ENCODE peak calls at places on chromosomes 3 and 15, in five cellular contexts. One of them, this sample, is unnamed.

GRCh38 chr15:66588537-66588936 is 22.7 kb upstream of the LCTL start:
- DNase-seq in coronary artery: no peak
- DNase-seq in esophagus squamous epithelium: no peak
- DNase-seq in glutamatergic neuron: no peak
- DNase-seq in nephron progenitor cell: no peak
- DNase-seq in this sample: no peak

GRCh38 chr3:121651684-121652083 is 9.0 kb downstream of the HCLS1 start:
- DNase-seq in esophagus squamous epithelium: no peak
- DNase-seq in nephron progenitor cell: no peak
- DNase-seq in glutamatergic neuron: no peak
- DNase-seq in coronary artery: no peak
- DNase-seq in this sample: no peak

GRCh38 chr3:119794971-119795612 is 13.2 kb downstream of the NR1I2 start:
- DNase-seq in esophagus squamous epithelium: no peak
- DNase-seq in coronary artery: no peak
- DNase-seq in nephron progenitor cell: peak; percentile 12
- DNase-seq in glutamatergic neuron: no peak
- DNase-seq in this sample: peak; percentile 87

GRCh38 chr3:119627461-119627860 is 29.8 kb downstream of the PLA1A start:
- DNase-seq in glutamatergic neuron: no peak
- DNase-seq in nephron progenitor cell: no peak
- DNase-seq in coronary artery: no peak
- DNase-seq in esophagus squamous epithelium: no peak
- DNase-seq in this sample: peak; percentile 22

GRCh38 chr15:67142142-67143092 is 77.0 kb downstream of the SMAD3 start:
- DNase-seq in coronary artery: no peak
- DNase-seq in glutamatergic neuron: no peak
- DNase-seq in nephron progenitor cell: no peak
- DNase-seq in esophagus squamous epithelium: no peak
- DNase-seq in this sample: no peak

GRCh38 chr3:37520802-37521350 is 340.8 kb upstream of the CTDSPL start:
- DNase-seq in glutamatergic neuron: no peak
- DNase-seq in coronary artery: no peak
- DNase-seq in esophagus squamous epithelium: no peak
- DNase-seq in nephron progenitor cell: no peak
- DNase-seq in this sample: no peak

GRCh38 chr15:83305696-83306291 is 21.3 kb upstream of the BNC1 start:
- DNase-seq in coronary artery: no peak
- DNase-seq in glutamatergic neuron: no peak
- DNase-seq in nephron progenitor cell: peak; percentile 59
- DNase-seq in esophagus squamous epithelium: no peak
- DNase-seq in this sample: no peak

GRCh38 chr3:37862219-37862711 is 585 bp downstream of the CTDSPL start:
- DNase-seq in nephron progenitor cell: peak; percentile 67
- DNase-seq in glutamatergic neuron: peak; percentile 45
- DNase-seq in coronary artery: no peak
- DNase-seq in esophagus squamous epithelium: no peak
- DNase-seq in this sample: no peak

GRCh38 chr3:61769266-61769665 is 207.9 kb downstream of the PTPRG start:
- DNase-seq in coronary artery: no peak
- DNase-seq in esophagus squamous epithelium: no peak
- DNase-seq in nephron progenitor cell: no peak
- DNase-seq in glutamatergic neuron: no peak
- DNase-seq in this sample: no peak

GRCh38 chr3:55668359-55668758 is 181.3 kb upstream of the WNT5A start:
- DNase-seq in nephron progenitor cell: no peak
- DNase-seq in esophagus squamous epithelium: no peak
- DNase-seq in glutamatergic neuron: no peak
- DNase-seq in coronary artery: no peak
- DNase-seq in this sample: no peak

GRCh38 chr3:73635254-73635653 is 10.5 kb upstream of the PDZRN3 start:
- DNase-seq in glutamatergic neuron: no peak
- DNase-seq in esophagus squamous epithelium: no peak
- DNase-seq in coronary artery: no peak
- DNase-seq in nephron progenitor cell: no peak
- DNase-seq in this sample: no peak
- TF ChIP-seq CTCF in glutamatergic neuron: no peak
- TF ChIP-seq CTCF in esophagus squamous epithelium: no peak
- TF ChIP-seq CTCF in coronary artery: no peak
- TF ChIP-seq CTCF in nephron progenitor cell: no peak
- TF ChIP-seq CTCF in this sample: no peak

GRCh38 chr3:21551019-21551418 is 200.0 kb downstream of the ZNF385D start:
- DNase-seq in glutamatergic neuron: no peak
- DNase-seq in esophagus squamous epithelium: no peak
- DNase-seq in nephron progenitor cell: no peak
- DNase-seq in coronary artery: no peak
- DNase-seq in this sample: peak; percentile 38
- TF ChIP-seq CTCF in glutamatergic neuron: no peak
- TF ChIP-seq CTCF in esophagus squamous epithelium: no peak
- TF ChIP-seq CTCF in nephron progenitor cell: no peak
- TF ChIP-seq CTCF in coronary artery: no peak
- TF ChIP-seq CTCF in this sample: no peak

DNA sequence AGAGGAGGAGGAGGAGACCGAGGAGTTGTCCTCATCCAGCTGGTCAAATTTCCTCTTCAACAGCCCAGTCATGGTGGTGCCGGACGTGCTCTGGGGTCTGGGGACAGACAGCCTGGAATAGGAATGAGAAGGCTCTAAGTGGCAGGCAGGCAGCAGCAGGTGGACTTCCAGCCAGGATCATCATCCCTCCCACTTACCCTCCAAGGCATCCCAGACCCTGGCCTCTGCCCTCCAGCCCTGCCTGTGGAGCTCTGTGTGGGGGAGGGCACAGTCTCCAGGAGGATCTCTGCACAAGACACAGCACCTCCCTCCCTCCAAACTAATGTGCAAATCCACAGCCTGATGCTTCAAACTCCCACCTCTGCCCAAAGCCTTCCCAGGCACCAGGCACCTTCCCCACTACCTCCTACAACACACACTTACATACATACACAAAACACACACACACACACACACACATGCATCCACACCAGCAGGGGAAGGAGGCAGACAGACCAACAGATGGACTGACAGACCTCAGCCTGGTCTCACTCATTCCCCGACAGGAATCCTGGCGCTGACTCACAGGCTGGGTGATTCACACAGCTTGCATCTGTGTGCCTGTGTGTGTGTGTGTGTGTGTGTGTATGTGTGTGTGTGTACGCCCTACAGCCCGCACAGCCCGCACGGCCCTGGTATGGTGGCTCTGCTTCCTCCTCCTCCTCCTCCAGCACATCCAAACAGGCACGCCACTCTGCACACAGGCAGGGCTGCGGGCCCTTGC is 6.6 kb downstream of the CSRNP1 start:
- DNase-seq in nephron progenitor cell: peak; percentile 33
- DNase-seq in esophagus squamous epithelium: peak; percentile 45
- DNase-seq in glutamatergic neuron: peak; percentile 78
- DNase-seq in coronary artery: peak; percentile 92
- DNase-seq in this sample: peak; percentile 87
- TF ChIP-seq CTCF in nephron progenitor cell: no peak
- TF ChIP-seq CTCF in esophagus squamous epithelium: no peak
- TF ChIP-seq CTCF in glutamatergic neuron: no peak
- TF ChIP-seq CTCF in coronary artery: no peak
- TF ChIP-seq CTCF in this sample: no peak

DNA sequence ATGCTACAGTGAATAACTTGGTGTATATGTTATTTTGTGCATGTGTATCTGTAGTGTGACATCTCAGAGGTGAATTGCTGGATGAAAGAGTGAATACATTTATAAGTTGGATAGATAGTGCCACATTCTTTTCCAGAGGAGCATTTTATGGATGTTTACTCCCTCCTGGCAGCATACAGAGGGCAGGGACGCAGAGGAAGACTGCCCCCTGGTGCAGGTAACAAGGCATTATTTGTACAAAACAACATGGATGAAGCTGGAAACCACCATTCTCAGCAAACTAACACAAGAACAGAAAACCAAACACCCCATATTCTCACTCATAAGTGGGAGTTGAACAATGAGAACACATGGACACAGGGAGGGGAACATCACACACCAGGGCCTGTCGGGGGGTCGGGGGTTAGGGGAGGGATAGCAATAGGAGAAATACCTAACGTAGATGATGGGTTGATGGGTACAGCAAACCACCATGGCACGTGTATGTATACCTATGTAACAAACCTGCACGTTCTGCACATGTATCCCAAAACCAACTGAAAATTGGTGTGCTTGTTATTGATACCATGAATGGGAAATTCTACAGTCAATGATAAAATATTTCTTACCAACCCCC is 57.9 kb upstream of the CTXND1 start:
- DNase-seq in glutamatergic neuron: peak; percentile 58
- DNase-seq in esophagus squamous epithelium: no peak
- DNase-seq in nephron progenitor cell: peak; percentile 35
- DNase-seq in coronary artery: no peak
- DNase-seq in this sample: peak; percentile 31
- TF ChIP-seq CTCF in glutamatergic neuron: peak; percentile 66
- TF ChIP-seq CTCF in esophagus squamous epithelium: peak; percentile 15
- TF ChIP-seq CTCF in nephron progenitor cell: peak; percentile 69
- TF ChIP-seq CTCF in coronary artery: no peak
- TF ChIP-seq CTCF in this sample: peak; percentile 42

GRCh38 chr3:167489571-167489970 is 15.7 kb upstream of the SERPINI2 start:
- DNase-seq in nephron progenitor cell: no peak
- DNase-seq in glutamatergic neuron: no peak
- DNase-seq in coronary artery: no peak
- DNase-seq in esophagus squamous epithelium: no peak
- DNase-seq in this sample: no peak

GRCh38 chr3:167497903-167498302 is 24.1 kb upstream of the SERPINI2 start:
- DNase-seq in nephron progenitor cell: no peak
- DNase-seq in coronary artery: no peak
- DNase-seq in esophagus squamous epithelium: no peak
- DNase-seq in glutamatergic neuron: no peak
- DNase-seq in this sample: no peak

GRCh38 chr3:167487556-167487955 is 13.7 kb upstream of the SERPINI2 start:
- DNase-seq in esophagus squamous epithelium: no peak
- DNase-seq in glutamatergic neuron: no peak
- DNase-seq in coronary artery: no peak
- DNase-seq in nephron progenitor cell: no peak
- DNase-seq in this sample: no peak

GRCh38 chr3:167491626-167492025 is 17.8 kb upstream of the SERPINI2 start:
- DNase-seq in nephron progenitor cell: no peak
- DNase-seq in esophagus squamous epithelium: no peak
- DNase-seq in coronary artery: no peak
- DNase-seq in glutamatergic neuron: no peak
- DNase-seq in this sample: no peak

DNA sequence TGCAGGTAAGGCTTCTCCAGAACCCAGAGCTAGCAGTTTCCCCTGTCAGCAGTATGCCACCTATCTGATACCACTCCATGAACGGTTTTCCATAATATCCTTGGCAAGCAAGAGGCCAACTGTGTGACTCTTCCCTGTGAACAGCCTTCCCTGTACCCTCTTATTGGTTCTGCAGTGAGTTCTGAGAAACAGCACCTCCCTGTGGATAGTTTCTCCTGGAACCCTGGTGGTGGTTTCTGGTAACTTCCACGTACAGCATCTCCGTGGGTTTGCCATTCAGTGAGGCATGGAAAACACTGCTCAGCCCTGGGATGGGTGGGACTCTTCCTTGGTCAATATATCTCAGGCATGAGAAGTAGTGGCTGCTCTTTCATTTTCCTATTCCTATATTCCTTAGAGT is 19.4 kb upstream of the SERPINI2 start:
- DNase-seq in nephron progenitor cell: no peak
- DNase-seq in glutamatergic neuron: no peak
- DNase-seq in coronary artery: no peak
- DNase-seq in esophagus squamous epithelium: no peak
- DNase-seq in this sample: peak; percentile 5
- TF ChIP-seq CTCF in nephron progenitor cell: peak; percentile 23
- TF ChIP-seq CTCF in glutamatergic neuron: peak; percentile 40
- TF ChIP-seq CTCF in coronary artery: no peak
- TF ChIP-seq CTCF in esophagus squamous epithelium: no peak
- TF ChIP-seq CTCF in this sample: peak; percentile 40

GRCh38 chr15:76972420-76973361 is 22.2 kb upstream of the PSTPIP1 start:
- DNase-seq in coronary artery: no peak
- DNase-seq in glutamatergic neuron: no peak
- DNase-seq in esophagus squamous epithelium: no peak
- DNase-seq in nephron progenitor cell: no peak
- DNase-seq in this sample: peak; percentile 14

GRCh38 chr15:76976572-76977270 is 18.2 kb upstream of the PSTPIP1 start:
- DNase-seq in nephron progenitor cell: no peak
- DNase-seq in esophagus squamous epithelium: no peak
- DNase-seq in glutamatergic neuron: no peak
- DNase-seq in coronary artery: no peak
- DNase-seq in this sample: peak; percentile 58

GRCh38 chr15:76973906-76974305 is 21.0 kb upstream of the PSTPIP1 start:
- DNase-seq in coronary artery: no peak
- DNase-seq in nephron progenitor cell: no peak
- DNase-seq in esophagus squamous epithelium: no peak
- DNase-seq in glutamatergic neuron: no peak
- DNase-seq in this sample: peak; percentile 14

GRCh38 chr15:76974456-76975083 is 20.4 kb upstream of the PSTPIP1 start:
- DNase-seq in nephron progenitor cell: no peak
- DNase-seq in esophagus squamous epithelium: no peak
- DNase-seq in glutamatergic neuron: no peak
- DNase-seq in coronary artery: no peak
- DNase-seq in this sample: peak; percentile 51

DNA sequence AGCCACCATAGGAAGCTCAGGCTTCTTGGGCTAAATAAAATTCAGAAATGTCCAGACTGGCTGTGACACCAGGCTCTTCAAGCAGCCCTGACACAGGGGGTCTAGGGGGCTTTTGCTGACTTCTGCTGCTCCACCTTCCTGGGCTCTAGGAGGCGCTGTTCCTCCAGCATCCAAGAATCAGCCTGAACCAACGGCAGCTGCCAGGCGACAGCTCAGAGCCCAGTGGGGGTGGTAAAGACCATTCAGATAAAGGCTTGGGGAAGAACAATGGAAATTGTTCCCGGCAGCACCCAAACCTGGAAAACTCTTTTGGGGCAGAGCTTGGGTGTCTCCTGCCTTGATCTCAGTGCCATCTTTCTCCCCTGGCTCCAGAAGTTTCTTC is 21.6 kb upstream of the PSTPIP1 start:
- DNase-seq in coronary artery: no peak
- DNase-seq in esophagus squamous epithelium: no peak
- DNase-seq in glutamatergic neuron: peak; percentile 76
- DNase-seq in nephron progenitor cell: peak; percentile 66
- DNase-seq in this sample: peak; percentile 85
- TF ChIP-seq CTCF in coronary artery: peak; percentile 30
- TF ChIP-seq CTCF in esophagus squamous epithelium: peak; percentile 29
- TF ChIP-seq CTCF in glutamatergic neuron: peak; percentile 74
- TF ChIP-seq CTCF in nephron progenitor cell: peak; percentile 71
- TF ChIP-seq CTCF in this sample: peak; percentile 94

GRCh38 chr15:38796589-38796988 is 232.0 kb upstream of the RASGRP1 start:
- DNase-seq in nephron progenitor cell: no peak
- DNase-seq in coronary artery: no peak
- DNase-seq in glutamatergic neuron: no peak
- DNase-seq in esophagus squamous epithelium: no peak
- DNase-seq in this sample: no peak
- TF ChIP-seq CTCF in nephron progenitor cell: no peak
- TF ChIP-seq CTCF in coronary artery: no peak
- TF ChIP-seq CTCF in glutamatergic neuron: no peak
- TF ChIP-seq CTCF in esophagus squamous epithelium: no peak
- TF ChIP-seq CTCF in this sample: no peak